ENCODE peak calls at places on chromosomes 4 and X, in nine cellular contexts. Y is colonic mucosa, O is stomach, V is upper lobe of right lung, M is HCT116, B is tibial nerve, D is GM23338, T is AG10803, E is coronary artery. F is an unnamed sample.

GRCh38 chr4:59994118-59994517 is 1206.0 kb upstream of the ADGRL3 start:
- DNase-seq in Y (no peak), O (no peak), V (no peak), M (no peak), B (no peak), D (no peak), T (no peak), E (no peak), F (no peak)

GRCh38 chr4:165872443-165873297 is at the start of gene TLL1:
- DNase-seq in Y (peak; percentile 19), O (no peak), V (no peak), M (no peak), B (no peak), D (peak; percentile 46), T (no peak), E (no peak), F (no peak)

GRCh38 chr4:743463-744211 is 38.0 kb downstream of the PCGF3 start:
- DNase-seq in Y (no peak), O (no peak), V (peak; percentile 37), M (no peak), B (no peak), D (no peak), T (peak; percentile 20), E (no peak), F (no peak)

GRCh38 chr4:18934197-18934596 is 912.6 kb upstream of the LCORL start:
- DNase-seq in Y (no peak), O (no peak), V (no peak), M (no peak), B (no peak), D (peak; percentile 31), T (no peak), E (no peak), F (no peak)

GRCh38 chr4:178356725-178357124 is 914.5 kb upstream of the AGA start:
- DNase-seq in Y (no peak), O (no peak), V (no peak), M (peak; percentile 3), B (no peak), D (peak; percentile 37), T (no peak), E (no peak), F (no peak)

GRCh38 chrX:153649178-153649914 is 2.3 kb downstream of the DUSP9 start:
- DNase-seq in Y (no peak), O (no peak), V (peak; percentile 77), M (no peak), B (no peak), D (peak; percentile 81), T (no peak), E (no peak), F (no peak)

GRCh38 chr4:104491396-104491821 is 3.3 kb downstream of the CXXC4 start:
- DNase-seq in Y (peak; percentile 47), O (peak; percentile 34), V (peak; percentile 70), M (no peak), B (peak; percentile 12), D (peak; percentile 64), T (peak; percentile 0), E (no peak), F (no peak)

GRCh38 chrX:71140440-71140839 is 4.2 kb upstream of the NLGN3 start:
- DNase-seq in Y (no peak), O (no peak), V (no peak), M (no peak), B (no peak), D (no peak), T (no peak), E (no peak), F (no peak)

GRCh38 chrX:119942831-119943184 is 743 bp downstream of the NKAP start:
- DNase-seq in Y (no peak), O (no peak), V (no peak), M (no peak), B (no peak), D (no peak), T (no peak), E (no peak), F (no peak)

GRCh38 chr4:37225778-37226177 is 18.8 kb upstream of the NWD2 start:
- DNase-seq in Y (no peak), O (no peak), V (no peak), M (no peak), B (no peak), D (no peak), T (no peak), E (no peak), F (no peak)

GRCh38 chr4:169410839-169411770 is 140.3 kb upstream of the SH3RF1 start:
- DNase-seq in Y (peak; percentile 27), O (no peak), V (no peak), M (no peak), B (no peak), D (peak; percentile 57), T (peak; percentile 82), E (no peak), F (no peak)

GRCh38 chr4:87078987-87079469 is 141.4 kb downstream of the KLHL8 start:
- DNase-seq in Y (no peak), O (no peak), V (no peak), M (no peak), B (no peak), D (no peak), T (peak; percentile 88), E (no peak), F (no peak)
- H3K4me3 ChIP-seq in Y (no peak overlapping the region), O (no peak overlapping the region), V (no peak overlapping the region), M (no peak overlapping the region), B (no peak overlapping the region), D (no peak overlapping the region), T (peak overlapping the region; percentile 18), E (peak overlapping the region; percentile 47), F (peak overlapping the region; percentile 27)

DNA sequence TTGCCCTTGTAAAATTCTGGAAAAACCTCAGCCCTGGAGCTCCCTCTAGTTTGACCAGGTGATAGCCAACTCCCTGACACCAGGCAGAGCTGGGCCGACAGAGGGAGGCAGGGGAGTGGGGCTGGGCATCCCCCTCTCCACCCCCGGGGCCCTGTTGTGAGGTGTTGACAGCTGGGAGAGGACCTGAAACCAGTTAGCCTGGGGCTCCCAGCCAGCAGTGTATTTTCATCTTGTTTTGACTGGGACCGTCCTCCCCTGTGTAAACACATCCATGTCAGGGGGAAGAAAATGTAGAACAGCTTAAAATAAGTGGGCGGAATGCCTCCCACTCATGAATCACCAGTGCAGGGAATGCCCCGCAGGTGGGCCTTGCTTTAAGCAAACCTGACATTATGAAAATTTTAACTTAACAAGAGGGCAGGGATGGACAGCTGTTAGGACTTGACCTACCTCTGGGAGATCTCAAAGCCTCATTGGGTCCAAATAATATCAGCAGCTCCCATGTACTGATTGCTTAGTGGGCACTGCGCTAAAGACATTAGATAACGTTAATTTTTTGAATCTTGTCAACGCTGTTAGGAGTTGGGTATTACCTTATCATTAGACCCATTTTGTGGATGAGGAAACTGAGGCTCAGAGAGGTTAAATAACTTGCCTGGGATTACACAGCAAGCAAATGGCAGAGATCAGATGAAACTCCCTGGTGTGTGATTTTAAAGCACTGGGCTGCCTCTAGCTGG is 45.9 kb downstream of the TSC22D3 start:
- DNase-seq in Y (no peak), O (no peak), V (no peak), M (no peak), B (no peak), D (peak; percentile 25), T (no peak), E (no peak), F (no peak)
- TF ChIP-seq CTCF in Y (no peak), O (no peak), V (no peak), M (no peak), B (no peak), D (no peak), T (no peak), E (no peak), F (peak; percentile 15)

GRCh38 chr4:87046111-87046510 is 111.3 kb downstream of the AFF1 start:
- DNase-seq in Y (no peak), O (no peak), V (no peak), M (no peak), B (no peak), D (no peak), T (peak; percentile 81), E (no peak), F (no peak)

GRCh38 chr4:87042986-87043820 is 108.4 kb downstream of the AFF1 start:
- DNase-seq in Y (no peak), O (no peak), V (no peak), M (no peak), B (no peak), D (peak; percentile 49), T (no peak), E (no peak), F (no peak)

GRCh38 chr4:87044511-87045369 is 109.9 kb downstream of the AFF1 start:
- DNase-seq in Y (no peak), O (no peak), V (no peak), M (no peak), B (no peak), D (peak; percentile 41), T (no peak), E (no peak), F (no peak)

GRCh38 chr4:87047281-87047798 is 112.5 kb downstream of the AFF1 start:
- DNase-seq in Y (no peak), O (no peak), V (no peak), M (no peak), B (no peak), D (no peak), T (no peak), E (no peak), F (no peak)

DNA sequence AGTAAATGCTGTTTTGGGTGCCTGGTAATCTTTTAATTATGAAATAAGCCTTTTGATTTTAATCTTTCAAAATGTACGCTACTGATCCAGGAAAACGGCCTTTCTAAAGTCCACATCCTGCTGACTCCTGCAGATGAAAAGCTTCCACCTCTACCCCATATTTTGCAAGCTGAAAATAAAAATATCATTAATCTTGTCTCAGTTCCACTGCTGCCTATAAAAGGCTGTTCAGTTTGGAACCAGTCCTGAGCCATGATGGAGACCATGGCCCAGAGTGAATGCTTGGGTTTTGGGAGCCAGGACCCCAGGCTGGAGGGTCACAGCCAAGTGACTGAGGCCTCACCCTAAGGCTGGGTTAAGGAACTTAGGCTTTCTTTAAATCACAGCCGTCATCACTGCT is 110.8 kb downstream of the AFF1 start:
- DNase-seq in Y (no peak), O (no peak), V (no peak), M (no peak), B (no peak), D (no peak), T (no peak), E (no peak), F (no peak)
- H3K4me3 ChIP-seq in Y (no peak overlapping the region), O (no peak overlapping the region), V (no peak overlapping the region), M (no peak overlapping the region), B (no peak overlapping the region), D (no peak overlapping the region), T (no peak overlapping the region), E (peak overlapping the region; percentile 43), F (no peak overlapping the region)

GRCh38 chrX:68719904-68720614 is 72.6 kb downstream of the STARD8 start:
- DNase-seq in Y (no peak), O (peak; percentile 24), V (no peak), M (no peak), B (no peak), D (peak; percentile 32), T (no peak), E (no peak), F (peak; percentile 21)
- TF ChIP-seq CTCF in Y (no peak), O (no peak), V (no peak), M (peak; percentile 17), B (no peak), D (peak; percentile 31), T (peak; percentile 18), E (no peak), F (no peak)

GRCh38 chr4:185774815-185775684 is 36.9 kb downstream of the SORBS2 start:
- DNase-seq in Y (peak; percentile 27), O (peak; percentile 42), V (peak; percentile 73), M (no peak), B (no peak), D (peak; percentile 28), T (peak; percentile 93), E (peak; percentile 86), F (no peak)
- H3K4me3 ChIP-seq in Y (no peak overlapping the region), O (peak overlapping the region; percentile 30), V (peak overlapping the region; percentile 37), M (no peak overlapping the region), B (peak overlapping the region; percentile 41), D (peak overlapping the region; percentile 42), T (peak overlapping the region; percentile 18), E (peak overlapping the region; percentile 61), F (peak overlapping the region; percentile 5)

F was measured in LNCaP clone FGC.